ENCODE peak calls at places on chromosomes 7 and 10, in four cellular contexts. D is HAP-1, L is transverse colon, H is body of pancreas. P is an unnamed sample.
A peak's percentile ranks its signal among the peaks of the same experiment; 100 is the strongest.

GRCh38 chr7:94561841-94562514 is 52.4 kb downstream of the CASD1 start:
- DNase-seq in H (no peak), L (no peak), D (no peak), P (no peak)

GRCh38 chr10:79367421-79368189 is 20.3 kb downstream of the PPIF start:
- DNase-seq in D (no peak), L (no peak), H (no peak), P (no peak)

GRCh38 chr10:6722616-6723004 is 142.5 kb upstream of the PRKCQ start:
- DNase-seq in H (no peak), L (no peak), D (no peak), P (no peak)

GRCh38 chr10:117936136-117936535 is 110.6 kb downstream of the RAB11FIP2 start:
- DNase-seq in H (no peak), L (no peak), D (no peak), P (no peak)

GRCh38 chr10:99548041-99548530 is 15.3 kb downstream of the NKX2-3 start:
- DNase-seq in L (no peak), D (peak; percentile 21), H (no peak), P (peak; percentile 56)

GRCh38 chr7:137462074-137462715 is 118.7 kb upstream of the PTN start:
- DNase-seq in H (no peak), L (no peak), D (no peak), P (no peak)

GRCh38 chr7:18356195-18356645 is 139.3 kb upstream of the HDAC9 start:
- DNase-seq in H (no peak), L (no peak), D (peak; percentile 55), P (no peak)

GRCh38 chr7:76060842-76061241 is 12.9 kb downstream of the MDH2 start:
- DNase-seq in H (no peak), L (no peak), D (no peak), P (no peak)

GRCh38 chr7:128263420-128263819 is 22.3 kb downstream of the LEP start:
- DNase-seq in D (no peak), H (no peak), L (no peak), P (no peak)

GRCh38 chr10:57119690-57120089 is 758.6 kb upstream of the ZWINT start:
- DNase-seq in H (no peak), L (no peak), D (no peak), P (no peak)

GRCh38 chr7:39896840-39897239 is 53.2 kb upstream of the CDK13 start:
- DNase-seq in L (no peak), H (no peak), D (no peak), P (no peak)

GRCh38 chr7:7970620-7971307 is 2.2 kb downstream of the GLCCI1 start:
- DNase-seq in L (no peak), D (peak; percentile 47), H (no peak), P (peak; percentile 41)

GRCh38 chr10:127426746-127427145 is 122.4 kb upstream of the NPS start:
- DNase-seq in D (no peak), H (no peak), L (no peak), P (no peak)

GRCh38 chr10:118698421-118698820 is 56.3 kb downstream of the CACUL1 start:
- DNase-seq in H (no peak), D (no peak), L (peak; percentile 13), P (no peak)

GRCh38 chr10:114584419-114584818 is 73.7 kb downstream of the ABLIM1 start:
- DNase-seq in D (no peak), L (no peak), H (no peak), P (no peak)

GRCh38 chr10:71752391-71753090 is 20.8 kb downstream of the VSIR start:
- DNase-seq in H (no peak), D (no peak), L (peak; percentile 70), P (peak; percentile 53)

GRCh38 chr10:124197301-124198148 is 104.1 kb upstream of the CHST15 start:
- DNase-seq in H (no peak), L (no peak), D (no peak), P (no peak)

GRCh38 chr10:83037653-83038052 is 1101.7 kb upstream of the GHITM start:
- DNase-seq in L (no peak), D (no peak), H (no peak), P (peak; percentile 6)

GRCh38 chr7:151861881-151862280 is 15.0 kb downstream of the PRKAG2 start:
- DNase-seq in H (no peak), D (no peak), L (no peak), P (no peak)

GRCh38 chr10:98430427-98430826 is 15.4 kb upstream of the PYROXD2 start:
- DNase-seq in D (no peak), L (no peak), H (no peak), P (no peak)

GRCh38 chr7:99267530-99268360 is 4.9 kb upstream of the MYH16 start:
- DNase-seq in L (no peak), H (peak; percentile 39), D (no peak), P (no peak)

GRCh38 chr7:22109761-22110160 is 164.1 kb upstream of the CDCA7L start:
- DNase-seq in L (peak; percentile 28), D (no peak), H (peak; percentile 60), P (peak; percentile 50)

GRCh38 chr7:1937252-1937605 is 267.2 kb downstream of the ELFN1 start:
- DNase-seq in H (no peak), L (no peak), D (no peak), P (no peak)

GRCh38 chr7:131244259-131244852 is 83.3 kb upstream of the MKLN1 start:
- DNase-seq in H (no peak), L (peak; percentile 17), D (no peak), P (no peak)

GRCh38 chr10:33703897-33704825 is 369.7 kb upstream of the NRP1 start:
- DNase-seq in D (no peak), H (no peak), L (no peak), P (no peak)

GRCh38 chr10:119176166-119176565 is 2.4 kb downstream of the PRDX3 start:
- DNase-seq in D (no peak), H (no peak), L (no peak), P (no peak)

GRCh38 chr7:27201231-27202017 is 1.5 kb upstream of the HOXA13 start:
- DNase-seq in D (no peak), H (peak; percentile 8), L (no peak), P (no peak)

GRCh38 chr10:30804478-30805055 is 175.0 kb upstream of the LYZL2 start:
- DNase-seq in D (no peak), H (no peak), L (peak; percentile 47), P (no peak)

GRCh38 chr7:36286241-36286640 is 103.4 kb upstream of the ANLN start:
- DNase-seq in D (no peak), L (no peak), H (no peak), P (no peak)

GRCh38 chr7:98562336-98563182 is 54.5 kb upstream of the NPTX2 start:
- DNase-seq in L (no peak), H (no peak), D (no peak), P (no peak)

GRCh38 chr10:10209152-10209551 is 808.5 kb upstream of the CELF2 start:
- DNase-seq in D (no peak), L (no peak), H (no peak), P (no peak)
- H3K9me3 ChIP-seq in D (no peaks in the 10 kb centered on the region), L (peaks cover 8% of the 10 kb centered on the region), H (no peaks in the 10 kb centered on the region), P (no peaks in the 10 kb centered on the region)

GRCh38 chr7:10156972-10157371 is 816.7 kb upstream of the PHF14 start:
- DNase-seq in L (no peak), D (no peak), H (no peak), P (no peak)
- H3K9me3 ChIP-seq in L (no peaks in the 10 kb centered on the region), D (no peaks in the 10 kb centered on the region), H (no peaks in the 10 kb centered on the region), P (no peaks in the 10 kb centered on the region)

GRCh38 chr7:157775560-157776332 is 438.9 kb downstream of the DNAJB6 start:
- DNase-seq in L (no peak), H (no peak), D (no peak), P (no peak)

GRCh38 chr7:157780721-157781120 is 443.9 kb downstream of the DNAJB6 start:
- DNase-seq in D (no peak), H (no peak), L (no peak), P (no peak)

GRCh38 chr7:157780312-157780711 is 443.5 kb downstream of the DNAJB6 start:
- DNase-seq in D (no peak), H (no peak), L (no peak), P (no peak)

GRCh38 chr7:157782041-157782440 is 445.2 kb downstream of the DNAJB6 start:
- DNase-seq in L (no peak), H (no peak), D (no peak), P (no peak)

DNA sequence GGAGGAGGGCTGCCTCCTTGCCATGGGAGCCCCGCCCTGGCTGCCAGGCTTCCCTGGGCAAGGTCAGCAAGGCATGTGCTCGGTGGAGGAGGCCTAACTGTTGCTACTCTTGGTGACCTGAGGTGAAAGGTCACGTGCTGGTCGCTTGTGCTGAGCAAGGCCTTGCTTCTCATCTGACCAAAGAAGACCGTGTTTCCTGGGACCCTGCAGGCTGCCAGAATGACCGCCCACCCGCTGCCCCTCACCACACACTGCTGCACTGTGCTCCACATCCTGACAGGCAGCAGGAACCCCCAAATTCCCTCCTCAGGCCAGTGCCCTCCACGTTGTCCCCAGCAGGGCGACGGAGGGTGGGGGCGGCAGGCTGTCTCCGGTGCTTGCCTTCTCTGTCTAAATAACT is 442.4 kb downstream of the DNAJB6 start:
- DNase-seq in D (no peak), H (no peak), L (no peak), P (no peak)
- H3K9me3 ChIP-seq in D (no peaks in the 10 kb centered on the region), H (no peaks in the 10 kb centered on the region), L (no peaks in the 10 kb centered on the region), P (no peaks in the 10 kb centered on the region)

GRCh38 chr10:37679465-37679864 is 177.9 kb downstream of the ZNF248 start:
- DNase-seq in L (no peak), D (no peak), H (no peak), P (no peak)
- H3K9me3 ChIP-seq in L (peaks cover 4% of the 10 kb centered on the region), D (no peaks in the 10 kb centered on the region), H (no peaks in the 10 kb centered on the region), P (no peaks in the 10 kb centered on the region)

GRCh38 chr7:116354171-116354545 is 143.8 kb downstream of the TES start:
- DNase-seq in D (no peak), L (peak; percentile 15), H (peak; percentile 46), P (no peak)

GRCh38 chr7:116353614-116354013 is 143.3 kb downstream of the TES start:
- DNase-seq in H (peak; percentile 72), L (peak; percentile 22), D (no peak), P (no peak)

GRCh38 chr7:116347151-116347832 is 137.0 kb downstream of the TES start:
- DNase-seq in D (no peak), H (no peak), L (no peak), P (no peak)

GRCh38 chr7:116351966-116352365 is 141.6 kb downstream of the TES start:
- DNase-seq in L (no peak), D (no peak), H (no peak), P (no peak)

GRCh38 chr7:116348356-116348755 is 138.0 kb downstream of the TES start:
- DNase-seq in L (no peak), H (no peak), D (no peak), P (no peak)
- H3K9me3 ChIP-seq in L (no peaks in the 10 kb centered on the region), H (no peaks in the 10 kb centered on the region), D (no peaks in the 10 kb centered on the region), P (no peaks in the 10 kb centered on the region)

DNA sequence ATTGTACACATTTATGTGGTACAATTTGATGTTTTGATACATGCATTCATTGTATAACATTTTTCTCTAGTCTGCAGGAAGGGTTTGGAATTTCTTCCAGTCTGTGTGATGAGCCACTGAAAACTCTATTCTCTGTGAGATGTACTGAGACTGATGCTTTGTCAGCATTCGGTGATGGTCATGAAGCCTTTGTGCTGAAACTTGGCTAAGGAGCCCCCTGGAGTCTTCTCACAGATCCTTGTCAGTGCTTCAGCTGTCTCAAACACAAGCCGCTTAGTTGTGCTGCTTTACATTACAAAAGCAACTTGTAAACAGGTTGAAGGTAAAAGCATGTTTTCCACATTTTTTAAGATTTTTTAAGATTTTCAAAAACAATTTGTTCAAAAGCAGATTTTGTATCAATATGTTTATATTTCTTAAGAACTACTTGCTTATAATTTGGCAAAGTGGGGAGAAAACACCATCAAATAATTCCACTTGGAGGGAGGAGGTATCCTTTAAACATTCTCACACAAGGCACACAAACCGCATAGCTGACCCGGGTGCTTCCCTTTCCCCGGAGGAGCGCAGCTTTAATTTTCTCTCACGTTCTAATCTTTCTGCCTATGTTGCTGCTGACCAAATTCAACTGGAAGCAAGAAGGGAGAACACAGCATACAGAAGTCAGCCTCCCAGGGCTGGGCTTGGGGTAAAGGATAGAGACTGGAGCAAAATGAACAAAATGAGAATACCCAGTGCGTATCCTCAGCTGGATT is 249.8 kb upstream of the VSTM2A start:
- DNase-seq in L (no peak), H (no peak), D (no peak), P (no peak)
- H3K9me3 ChIP-seq in L (peaks cover 6% of the 10 kb centered on the region), H (no peaks in the 10 kb centered on the region), D (no peaks in the 10 kb centered on the region), P (no peaks in the 10 kb centered on the region)

P was measured in WERI-Rb-1.